ENCODE peak calls at places on chromosomes 13 and 19, in seven cellular contexts. One of them, this sample, is unnamed.

GRCh38 chr19:18650048-18650435 is 13.2 kb downstream of the KLHL26 start:
- DNase-seq in GM12892: no peak
- DNase-seq in spleen: no peak
- DNase-seq in transverse colon: no peak
- DNase-seq in HCT116: no peak
- DNase-seq in Panc1: no peak
- DNase-seq in GM12891: no peak
- DNase-seq in this sample: peak; percentile 88

GRCh38 chr13:74758188-74758587 is 624.0 kb upstream of the KLF12 start:
- DNase-seq in GM12892: no peak
- DNase-seq in spleen: no peak
- DNase-seq in transverse colon: no peak
- DNase-seq in HCT116: no peak
- DNase-seq in Panc1: no peak
- DNase-seq in GM12891: no peak
- DNase-seq in this sample: no peak

GRCh38 chr19:13430790-13431582 is 75.3 kb downstream of the CACNA1A start:
- DNase-seq in GM12892: peak; percentile 23
- DNase-seq in spleen: peak; percentile 73
- DNase-seq in transverse colon: peak; percentile 33
- DNase-seq in HCT116: peak; percentile 51
- DNase-seq in Panc1: peak; percentile 36
- DNase-seq in GM12891: peak; percentile 29
- DNase-seq in this sample: no peak

GRCh38 chr13:99878921-99879610 is 92.5 kb downstream of the ZIC5 start:
- DNase-seq in GM12892: no peak
- DNase-seq in spleen: no peak
- DNase-seq in transverse colon: no peak
- DNase-seq in HCT116: no peak
- DNase-seq in Panc1: no peak
- DNase-seq in GM12891: no peak
- DNase-seq in this sample: no peak

GRCh38 chr13:41411536-41411935 is 45.8 kb upstream of the RGCC start:
- DNase-seq in GM12892: no peak
- DNase-seq in spleen: peak; percentile 54
- DNase-seq in transverse colon: no peak
- DNase-seq in HCT116: peak; percentile 23
- DNase-seq in Panc1: no peak
- DNase-seq in GM12891: no peak
- DNase-seq in this sample: no peak

GRCh38 chr19:48698046-48698445 is 2.3 kb downstream of the FUT2 start:
- DNase-seq in GM12892: no peak
- DNase-seq in spleen: no peak
- DNase-seq in transverse colon: peak; percentile 68
- DNase-seq in HCT116: no peak
- DNase-seq in Panc1: no peak
- DNase-seq in GM12891: no peak
- DNase-seq in this sample: no peak

GRCh38 chr19:2171349-2172145 is 7.8 kb downstream of the DOT1L start:
- DNase-seq in GM12892: peak; percentile 90
- DNase-seq in spleen: peak; percentile 94
- DNase-seq in transverse colon: peak; percentile 62
- DNase-seq in HCT116: no peak
- DNase-seq in Panc1: no peak
- DNase-seq in GM12891: peak; percentile 88
- DNase-seq in this sample: no peak

GRCh38 chr13:71477735-71478134 is 389.3 kb downstream of the DACH1 start:
- DNase-seq in GM12892: no peak
- DNase-seq in spleen: no peak
- DNase-seq in transverse colon: no peak
- DNase-seq in HCT116: peak; percentile 1
- DNase-seq in Panc1: peak; percentile 0
- DNase-seq in GM12891: no peak
- DNase-seq in this sample: no peak

GRCh38 chr13:67075239-67075638 is 154.9 kb downstream of the PCDH9 start:
- DNase-seq in GM12892: no peak
- DNase-seq in spleen: no peak
- DNase-seq in transverse colon: no peak
- DNase-seq in HCT116: no peak
- DNase-seq in Panc1: no peak
- DNase-seq in GM12891: no peak
- DNase-seq in this sample: no peak

GRCh38 chr13:111844222-111844671 is 222.7 kb upstream of the SOX1 start:
- DNase-seq in GM12892: no peak
- DNase-seq in spleen: no peak
- DNase-seq in transverse colon: no peak
- DNase-seq in HCT116: no peak
- DNase-seq in Panc1: no peak
- DNase-seq in GM12891: no peak
- DNase-seq in this sample: no peak

GRCh38 chr13:34617684-34618083 is 324.4 kb upstream of the NBEA start:
- DNase-seq in GM12892: no peak
- DNase-seq in spleen: no peak
- DNase-seq in transverse colon: no peak
- DNase-seq in HCT116: no peak
- DNase-seq in Panc1: no peak
- DNase-seq in GM12891: no peak
- DNase-seq in this sample: no peak

GRCh38 chr13:64054306-64054705 is 2638.7 kb upstream of the PCDH20 start:
- DNase-seq in GM12892: no peak
- DNase-seq in spleen: no peak
- DNase-seq in transverse colon: no peak
- DNase-seq in HCT116: no peak
- DNase-seq in Panc1: no peak
- DNase-seq in GM12891: no peak
- DNase-seq in this sample: no peak

GRCh38 chr13:98039261-98039660 is 85.8 kb downstream of the IPO5 start:
- DNase-seq in GM12892: no peak
- DNase-seq in spleen: no peak
- DNase-seq in transverse colon: no peak
- DNase-seq in HCT116: no peak
- DNase-seq in Panc1: no peak
- DNase-seq in GM12891: no peak
- DNase-seq in this sample: no peak

GRCh38 chr13:85405316-85405897 is 393.8 kb downstream of the SLITRK6 start:
- DNase-seq in GM12892: no peak
- DNase-seq in spleen: no peak
- DNase-seq in transverse colon: no peak
- DNase-seq in HCT116: no peak
- DNase-seq in Panc1: no peak
- DNase-seq in GM12891: no peak
- DNase-seq in this sample: no peak

GRCh38 chr13:93235258-93236015 is 8.8 kb downstream of the GPC6 start:
- DNase-seq in GM12892: no peak
- DNase-seq in spleen: no peak
- DNase-seq in transverse colon: no peak
- DNase-seq in HCT116: no peak
- DNase-seq in Panc1: no peak
- DNase-seq in GM12891: no peak
- DNase-seq in this sample: peak; percentile 77

GRCh38 chr19:4049432-4049831 is 17.3 kb downstream of the ZBTB7A start:
- DNase-seq in GM12892: no peak
- DNase-seq in spleen: no peak
- DNase-seq in transverse colon: no peak
- DNase-seq in HCT116: no peak
- DNase-seq in Panc1: no peak
- DNase-seq in GM12891: no peak
- DNase-seq in this sample: peak; percentile 63

GRCh38 chr13:95643471-95643813 is 1.1 kb downstream of the DZIP1 start:
- DNase-seq in GM12892: no peak
- DNase-seq in spleen: no peak
- DNase-seq in transverse colon: no peak
- DNase-seq in HCT116: no peak
- DNase-seq in Panc1: no peak
- DNase-seq in GM12891: no peak
- DNase-seq in this sample: no peak

GRCh38 chr19:16871870-16872269 is 16.9 kb upstream of the F2RL3 start:
- DNase-seq in GM12892: no peak
- DNase-seq in spleen: no peak
- DNase-seq in transverse colon: peak; percentile 28
- DNase-seq in HCT116: no peak
- DNase-seq in Panc1: no peak
- DNase-seq in GM12891: no peak
- DNase-seq in this sample: no peak
- TF ChIP-seq POLR2AphosphoS5 in GM12892: no peak
- TF ChIP-seq POLR2AphosphoS5 in spleen: no peak
- TF ChIP-seq POLR2AphosphoS5 in transverse colon: no peak
- TF ChIP-seq POLR2AphosphoS5 in HCT116: no peak
- TF ChIP-seq POLR2AphosphoS5 in Panc1: no peak
- TF ChIP-seq POLR2AphosphoS5 in GM12891: no peak
- TF ChIP-seq POLR2AphosphoS5 in this sample: no peak

GRCh38 chr19:30667746-30668145 is 295.6 kb downstream of the ZNF536 start:
- DNase-seq in GM12892: no peak
- DNase-seq in spleen: no peak
- DNase-seq in transverse colon: no peak
- DNase-seq in HCT116: no peak
- DNase-seq in Panc1: no peak
- DNase-seq in GM12891: no peak
- DNase-seq in this sample: no peak

GRCh38 chr19:30664358-30665058 is 292.3 kb downstream of the ZNF536 start:
- DNase-seq in GM12892: no peak
- DNase-seq in spleen: peak; percentile 46
- DNase-seq in transverse colon: no peak
- DNase-seq in HCT116: no peak
- DNase-seq in Panc1: no peak
- DNase-seq in GM12891: no peak
- DNase-seq in this sample: no peak

GRCh38 chr19:30667227-30667626 is 295.0 kb downstream of the ZNF536 start:
- DNase-seq in GM12892: no peak
- DNase-seq in spleen: peak; percentile 52
- DNase-seq in transverse colon: no peak
- DNase-seq in HCT116: no peak
- DNase-seq in Panc1: no peak
- DNase-seq in GM12891: no peak
- DNase-seq in this sample: no peak

GRCh38 chr19:30666301-30666803 is 294.2 kb downstream of the ZNF536 start:
- DNase-seq in GM12892: no peak
- DNase-seq in spleen: peak; percentile 74
- DNase-seq in transverse colon: peak; percentile 46
- DNase-seq in HCT116: no peak
- DNase-seq in Panc1: peak; percentile 25
- DNase-seq in GM12891: peak; percentile 29
- DNase-seq in this sample: no peak

GRCh38 chr19:30665449-30665848 is 293.3 kb downstream of the ZNF536 start:
- DNase-seq in GM12892: no peak
- DNase-seq in spleen: no peak
- DNase-seq in transverse colon: no peak
- DNase-seq in HCT116: no peak
- DNase-seq in Panc1: no peak
- DNase-seq in GM12891: no peak
- DNase-seq in this sample: no peak
- TF ChIP-seq POLR2AphosphoS5 in GM12892: no peak
- TF ChIP-seq POLR2AphosphoS5 in spleen: no peak
- TF ChIP-seq POLR2AphosphoS5 in transverse colon: no peak
- TF ChIP-seq POLR2AphosphoS5 in HCT116: no peak
- TF ChIP-seq POLR2AphosphoS5 in Panc1: no peak
- TF ChIP-seq POLR2AphosphoS5 in GM12891: no peak
- TF ChIP-seq POLR2AphosphoS5 in this sample: no peak

GRCh38 chr19:45405435-45406164 is 731 bp upstream of the PPP1R13L start:
- DNase-seq in GM12892: peak; percentile 85
- DNase-seq in spleen: peak; percentile 95
- DNase-seq in transverse colon: peak; percentile 92
- DNase-seq in HCT116: peak; percentile 92
- DNase-seq in Panc1: peak; percentile 77
- DNase-seq in GM12891: peak; percentile 85
- DNase-seq in this sample: peak; percentile 94

GRCh38 chr19:45404557-45405434 is at the start of gene PPP1R13L:
- DNase-seq in GM12892: peak; percentile 59
- DNase-seq in spleen: peak; percentile 88
- DNase-seq in transverse colon: peak; percentile 94
- DNase-seq in HCT116: peak; percentile 96
- DNase-seq in Panc1: peak; percentile 69
- DNase-seq in GM12891: no peak
- DNase-seq in this sample: peak; percentile 92

GRCh38 chr19:45408121-45408520 is 1.7 kb downstream of the POLR1G start:
- DNase-seq in GM12892: no peak
- DNase-seq in spleen: no peak
- DNase-seq in transverse colon: no peak
- DNase-seq in HCT116: no peak
- DNase-seq in Panc1: no peak
- DNase-seq in GM12891: no peak
- DNase-seq in this sample: no peak

GRCh38 chr19:45406957-45407375 is 522 bp downstream of the POLR1G start:
- DNase-seq in GM12892: peak; percentile 15
- DNase-seq in spleen: no peak
- DNase-seq in transverse colon: no peak
- DNase-seq in HCT116: no peak
- DNase-seq in Panc1: no peak
- DNase-seq in GM12891: no peak
- DNase-seq in this sample: no peak

DNA sequence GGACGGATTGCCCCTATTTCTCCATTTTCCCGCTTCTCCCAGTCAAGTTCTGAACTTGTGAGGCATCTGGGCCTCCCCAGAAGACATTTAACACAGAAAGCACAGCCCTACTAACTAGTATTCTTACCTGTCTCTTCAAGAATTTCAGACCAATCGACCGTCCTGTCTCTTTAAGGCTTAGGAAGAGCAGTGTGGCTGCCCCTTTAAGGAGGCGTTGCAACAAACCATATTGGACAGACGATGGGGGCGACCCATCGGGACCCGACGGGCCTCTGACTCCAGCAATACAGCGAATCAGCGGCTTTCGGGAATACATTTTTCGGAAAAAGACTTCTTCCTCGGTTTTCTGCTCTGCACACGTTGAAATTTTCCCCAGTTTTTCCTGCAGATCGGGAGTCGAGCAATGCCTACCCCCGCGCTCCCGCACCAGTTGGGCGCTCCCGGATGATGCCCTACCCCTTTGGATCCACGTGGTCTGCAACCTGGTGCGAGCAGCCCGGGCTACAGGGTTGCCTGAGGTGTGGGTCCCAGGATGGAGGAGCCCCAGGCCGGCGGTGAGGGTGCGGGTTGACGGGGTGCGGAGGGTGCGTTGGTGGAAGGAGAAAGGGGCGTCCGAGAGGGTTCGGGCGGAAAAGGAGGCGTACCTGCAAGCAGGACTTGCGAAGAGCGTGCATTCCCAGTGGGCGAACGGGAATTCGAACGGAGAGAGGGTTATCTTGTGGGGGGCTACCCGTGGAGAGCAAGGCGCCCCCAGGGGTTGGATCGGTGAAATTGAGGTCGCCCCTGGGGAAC is at the start of gene POLR1G:
- DNase-seq in GM12892: peak; percentile 97
- DNase-seq in spleen: peak; percentile 94
- DNase-seq in transverse colon: peak; percentile 84
- DNase-seq in HCT116: peak; percentile 79
- DNase-seq in Panc1: peak; percentile 74
- DNase-seq in GM12891: peak; percentile 91
- DNase-seq in this sample: peak; percentile 89
- TF ChIP-seq POLR2AphosphoS5 in GM12892: peak; percentile 83
- TF ChIP-seq POLR2AphosphoS5 in spleen: peak; percentile 79
- TF ChIP-seq POLR2AphosphoS5 in transverse colon: no peak
- TF ChIP-seq POLR2AphosphoS5 in HCT116: peak; percentile 73
- TF ChIP-seq POLR2AphosphoS5 in Panc1: peak; percentile 44
- TF ChIP-seq POLR2AphosphoS5 in GM12891: peak; percentile 45
- TF ChIP-seq POLR2AphosphoS5 in this sample: peak; percentile 42

DNA sequence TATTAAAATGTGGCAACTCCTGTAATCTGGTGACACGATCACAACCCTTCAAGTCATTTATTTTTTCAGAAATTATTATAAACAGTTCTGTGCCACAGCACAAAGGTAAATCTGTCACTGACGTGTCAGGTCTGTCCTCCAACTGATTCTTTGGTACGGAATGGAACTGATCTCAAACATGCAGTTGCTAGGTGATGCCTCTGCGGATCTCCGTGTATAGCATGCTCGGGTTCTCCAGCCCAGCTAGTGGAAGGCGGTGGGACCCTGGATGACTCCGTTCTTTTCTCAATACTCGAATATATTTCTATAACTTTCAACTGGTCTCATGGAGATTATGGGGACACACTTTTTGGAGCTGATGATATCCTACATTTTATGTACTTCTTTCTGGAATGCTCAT is 11.0 kb downstream of the RANBP3 start:
- DNase-seq in GM12892: no peak
- DNase-seq in spleen: no peak
- DNase-seq in transverse colon: no peak
- DNase-seq in HCT116: no peak
- DNase-seq in Panc1: no peak
- DNase-seq in GM12891: no peak
- DNase-seq in this sample: peak; percentile 57
- TF ChIP-seq POLR2AphosphoS5 in GM12892: no peak
- TF ChIP-seq POLR2AphosphoS5 in spleen: no peak
- TF ChIP-seq POLR2AphosphoS5 in transverse colon: no peak
- TF ChIP-seq POLR2AphosphoS5 in HCT116: no peak
- TF ChIP-seq POLR2AphosphoS5 in Panc1: no peak
- TF ChIP-seq POLR2AphosphoS5 in GM12891: no peak
- TF ChIP-seq POLR2AphosphoS5 in this sample: no peak